ENCODE peak calls at places on chromosomes 4 and X, in seven cellular contexts. C, V, B, H, R, U and X are unnamed samples.
A peak's percentile ranks its signal among the peaks of the same experiment; 100 is the strongest.

GRCh38 chr4:35465096-35465495 is 779.2 kb downstream of the ARAP2 start:
- DNase-seq in H (no peak), C (no peak), V (no peak), U (no peak), B (no peak), R (no peak), X (no peak)

GRCh38 chr4:47933798-47934197 is 19.4 kb upstream of the NFXL1 start:
- DNase-seq in H (no peak), R (peak; percentile 39), B (peak; percentile 60), C (no peak), U (no peak), V (no peak), X (peak; percentile 58)

GRCh38 chr4:41531561-41532245 is 6.3 kb upstream of the LIMCH1 start:
- DNase-seq in B (no peak), H (no peak), U (no peak), V (no peak), R (no peak), C (no peak), X (no peak)

GRCh38 chr4:102988429-102989020 is 31.0 kb downstream of the SLC9B1 start:
- DNase-seq in B (no peak), H (no peak), V (no peak), C (no peak), U (no peak), R (no peak), X (no peak)

GRCh38 chr4:39976945-39977488 is 694 bp downstream of the PDS5A start:
- DNase-seq in U (no peak), B (no peak), C (peak; percentile 33), R (peak; percentile 39), H (peak; percentile 23), V (no peak), X (peak; percentile 56)

GRCh38 chr4:65623509-65623908 is 46.8 kb downstream of the EPHA5 start:
- DNase-seq in R (no peak), B (peak; percentile 67), U (no peak), V (no peak), H (no peak), C (no peak), X (peak; percentile 49)

GRCh38 chr4:143514432-143514831 is 930 bp downstream of the SMARCA5 start:
- DNase-seq in H (peak; percentile 57), V (peak; percentile 2), U (peak; percentile 50), B (peak; percentile 48), R (peak; percentile 75), C (peak; percentile 46), X (peak; percentile 75)

GRCh38 chr4:1216076-1216614 is 32.8 kb downstream of the CTBP1 start:
- DNase-seq in H (no peak), U (no peak), V (no peak), B (no peak), R (no peak), C (no peak), X (no peak)

GRCh38 chr4:152454398-152455011 is 81.4 kb downstream of the FBXW7 start:
- DNase-seq in R (no peak), B (peak; percentile 46), C (no peak), H (no peak), U (no peak), V (no peak), X (peak; percentile 49)

GRCh38 chr4:8690216-8690786 is 97.7 kb downstream of the CPZ start:
- DNase-seq in U (peak; percentile 41), V (no peak), B (no peak), C (no peak), H (no peak), R (no peak), X (no peak)

GRCh38 chrX:104324461-104324860 is 69.7 kb upstream of the ESX1 start:
- DNase-seq in R (no peak), B (no peak), H (no peak), C (no peak), V (no peak), U (no peak), X (no peak)

GRCh38 chr4:5701971-5702370 is 6.4 kb downstream of the EVC2 start:
- DNase-seq in R (no peak), U (no peak), V (no peak), B (no peak), C (no peak), H (no peak), X (no peak)

GRCh38 chrX:45711231-45711630 is 510.6 kb upstream of the DIPK2B start:
- DNase-seq in R (no peak), V (no peak), U (no peak), C (no peak), B (peak; percentile 28), H (no peak), X (peak; percentile 9)

GRCh38 chrX:100654256-100654655 is 10.3 kb downstream of the SRPX2 start:
- DNase-seq in V (no peak), H (no peak), B (peak; percentile 32), C (peak; percentile 33), R (peak; percentile 68), U (no peak), X (peak; percentile 63)

GRCh38 chr4:153788419-153789276 is at the start of gene SFRP2:
- DNase-seq in R (peak; percentile 91), U (peak; percentile 84), B (no peak), H (peak; percentile 93), V (no peak), C (peak; percentile 92), X (peak; percentile 35)

GRCh38 chr4:45484740-45485139 is 639.1 kb downstream of the GABRG1 start:
- DNase-seq in R (no peak), B (no peak), U (no peak), V (no peak), C (no peak), H (no peak), X (no peak)

GRCh38 chrX:131066237-131066636 is 8.1 kb downstream of the ARHGAP36 start:
- DNase-seq in C (no peak), B (no peak), V (no peak), R (no peak), U (no peak), H (no peak), X (no peak)

GRCh38 chr4:85151349-85151748 is 184.9 kb upstream of the WDFY3 start:
- DNase-seq in U (no peak), B (no peak), R (no peak), H (no peak), V (no peak), C (no peak), X (no peak)

GRCh38 chr4:610411-611261 is 14.7 kb upstream of the PDE6B start:
- DNase-seq in H (no peak), B (peak; percentile 49), U (no peak), C (no peak), V (peak; percentile 82), R (peak; percentile 48), X (no peak)

GRCh38 chr4:47427936-47428335 is 35.6 kb downstream of the COMMD8 start:
- DNase-seq in H (no peak), B (no peak), R (no peak), V (no peak), C (no peak), U (no peak), X (no peak)

GRCh38 chr4:19807505-19807904 is 444.2 kb upstream of the SLIT2 start:
- DNase-seq in C (no peak), V (no peak), U (no peak), R (peak; percentile 51), H (no peak), B (peak; percentile 53), X (peak; percentile 82)

DNA sequence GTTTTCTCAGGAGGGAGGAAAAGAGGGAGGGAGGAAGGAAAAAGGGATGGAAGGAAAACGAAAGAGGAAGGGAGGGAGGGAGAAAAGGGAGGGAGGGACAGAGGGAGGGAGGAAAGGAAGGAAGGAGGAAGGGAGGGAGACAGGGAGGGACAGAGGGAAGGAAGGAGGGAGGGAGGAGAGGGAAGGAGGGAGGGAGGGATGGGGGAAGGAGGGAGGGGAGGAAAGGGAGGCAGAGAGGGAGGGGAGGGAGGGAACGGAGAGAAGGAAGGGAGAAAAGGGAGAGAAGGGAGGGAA is 15.4 kb downstream of the DHRSX start:
- DNase-seq in R (no peak), C (no peak), U (no peak), V (no peak), B (peak; percentile 14), H (no peak), X (no peak)
- H3K27ac ChIP-seq in R (peak overlapping the region; percentile 32), C (peak overlapping the region; percentile 39), U (peak overlapping the region; percentile 29), V (no peak overlapping the region), B (peak overlapping the region; percentile 64), H (peak overlapping the region; percentile 69), X (peak overlapping the region; percentile 34)

GRCh38 chrX:80004458-80004857 is 10.1 kb upstream of the TBX22 start:
- DNase-seq in H (no peak), U (no peak), V (no peak), C (no peak), R (no peak), B (no peak), X (no peak)
- H2BK120ac ChIP-seq in H (no peak overlapping the region), U (no peak overlapping the region), V (no peak overlapping the region), C (no peak overlapping the region), R (no peak overlapping the region), B (no peak overlapping the region), X (no peak overlapping the region)

DNA sequence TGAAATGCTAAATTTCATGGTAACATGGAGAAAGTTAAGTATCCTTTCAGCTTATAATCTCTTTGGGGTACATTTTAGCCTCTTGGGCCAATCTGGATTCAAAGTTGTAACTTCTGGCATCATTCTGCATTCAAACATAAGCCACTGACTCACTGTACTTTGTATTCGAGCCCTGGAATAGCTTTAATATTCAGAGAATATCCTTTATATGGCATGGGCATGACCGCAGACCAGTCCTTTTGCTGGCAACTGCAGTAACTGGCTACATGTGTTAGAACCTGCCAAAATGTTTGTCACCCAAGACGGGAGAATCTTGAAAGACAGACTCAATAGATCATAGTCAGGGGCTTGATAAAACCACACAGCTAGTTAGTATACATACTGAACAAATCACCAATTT is 3.3 kb downstream of the GASK1B start:
- DNase-seq in R (no peak), U (no peak), B (no peak), V (no peak), C (no peak), H (no peak), X (no peak)
- H3K27ac ChIP-seq in R (no peak overlapping the region), U (no peak overlapping the region), B (no peak overlapping the region), V (no peak overlapping the region), C (no peak overlapping the region), H (no peak overlapping the region), X (no peak overlapping the region)

GRCh38 chrX:6292599-6292998 is 63.9 kb upstream of the NLGN4X start:
- DNase-seq in C (peak; percentile 28), V (no peak), U (no peak), R (no peak), B (no peak), H (no peak), X (no peak)
- H2BK120ac ChIP-seq in C (no peak overlapping the region), V (no peak overlapping the region), U (no peak overlapping the region), R (no peak overlapping the region), B (no peak overlapping the region), H (no peak overlapping the region), X (no peak overlapping the region)

GRCh38 chr4:126733301-126733700 is 899.5 kb upstream of the INTU start:
- DNase-seq in R (no peak), V (no peak), C (no peak), B (peak; percentile 19), U (no peak), H (no peak), X (no peak)
- H3K27ac ChIP-seq in R (no peak overlapping the region), V (no peak overlapping the region), C (no peak overlapping the region), B (no peak overlapping the region), U (no peak overlapping the region), H (no peak overlapping the region), X (no peak overlapping the region)